ENCODE peak calls at places on chromosomes 13 and 19, in four cellular contexts. One of them, this sample, is unnamed.

GRCh38 chr19:42152876-42153275 is 20.6 kb upstream of the POU2F2 start:
- DNase-seq in WTC11: no peak
- DNase-seq in H1: no peak
- DNase-seq in K562: no peak
- DNase-seq in this sample: peak

GRCh38 chr13:47190696-47191095 is 293.8 kb upstream of the HTR2A start:
- DNase-seq in WTC11: no peak
- DNase-seq in H1: no peak
- DNase-seq in K562: no peak
- DNase-seq in this sample: no peak

GRCh38 chr19:30049226-30049625 is 107.2 kb downstream of the URI1 start:
- DNase-seq in WTC11: no peak
- DNase-seq in H1: no peak
- DNase-seq in K562: no peak
- DNase-seq in this sample: no peak

GRCh38 chr19:53308339-53308811 is 25.2 kb upstream of the ZNF845 start:
- DNase-seq in WTC11: peak
- DNase-seq in H1: peak
- DNase-seq in K562: peak
- DNase-seq in this sample: peak

GRCh38 chr19:50933640-50934039 is 19.2 kb downstream of the KLK5 start:
- DNase-seq in WTC11: no peak
- DNase-seq in H1: no peak
- DNase-seq in K562: no peak
- DNase-seq in this sample: no peak

GRCh38 chr13:30429235-30429634 is 6.9 kb downstream of the UBE2L5 start:
- DNase-seq in WTC11: no peak
- DNase-seq in H1: no peak
- DNase-seq in K562: no peak
- DNase-seq in this sample: no peak

GRCh38 chr13:99759163-99759552 is 212.4 kb downstream of the ZIC5 start:
- DNase-seq in WTC11: no peak
- DNase-seq in H1: no peak
- DNase-seq in K562: no peak
- DNase-seq in this sample: no peak

GRCh38 chr13:26255717-26256277 is 1.9 kb downstream of the CDK8 start:
- DNase-seq in WTC11: no peak
- DNase-seq in H1: no peak
- DNase-seq in K562: no peak
- DNase-seq in this sample: peak

GRCh38 chr19:7544626-7545025 is 9.1 kb downstream of the PNPLA6 start:
- DNase-seq in WTC11: no peak
- DNase-seq in H1: no peak
- DNase-seq in K562: no peak
- DNase-seq in this sample: no peak

GRCh38 chr13:104357174-104357573 is 1291.0 kb upstream of the SLC10A2 start:
- DNase-seq in WTC11: no peak
- DNase-seq in H1: no peak
- DNase-seq in K562: no peak
- DNase-seq in this sample: peak
- TF ChIP-seq TEAD4 in WTC11: no peak
- TF ChIP-seq TEAD4 in H1: no peak
- TF ChIP-seq TEAD4 in K562: no peak
- TF ChIP-seq TEAD4 in this sample: no peak

GRCh38 chr13:106354961-106355360 is 180.5 kb downstream of the EFNB2 start:
- DNase-seq in WTC11: no peak
- DNase-seq in H1: no peak
- DNase-seq in K562: no peak
- DNase-seq in this sample: no peak
- TF ChIP-seq TEAD4 in WTC11: no peak
- TF ChIP-seq TEAD4 in H1: no peak
- TF ChIP-seq TEAD4 in K562: no peak
- TF ChIP-seq TEAD4 in this sample: no peak

GRCh38 chr13:50891206-50891605 is 18.4 kb upstream of the RNASEH2B start:
- DNase-seq in WTC11: no peak
- DNase-seq in H1: no peak
- DNase-seq in K562: no peak
- DNase-seq in this sample: no peak
- TF ChIP-seq TEAD4 in WTC11: no peak
- TF ChIP-seq TEAD4 in H1: no peak
- TF ChIP-seq TEAD4 in K562: no peak
- TF ChIP-seq TEAD4 in this sample: no peak

GRCh38 chr19:45528744-45529453 is 21.6 kb downstream of the VASP start:
- DNase-seq in WTC11: peak
- DNase-seq in H1: peak
- DNase-seq in K562: peak
- DNase-seq in this sample: no peak
- TF ChIP-seq TEAD4 in WTC11: no peak
- TF ChIP-seq TEAD4 in H1: no peak
- TF ChIP-seq TEAD4 in K562: no peak
- TF ChIP-seq TEAD4 in this sample: no peak

GRCh38 chr13:113969973-113970611 is 3.8 kb downstream of the C13orf46 start:
- DNase-seq in WTC11: peak
- DNase-seq in H1: no peak
- DNase-seq in K562: no peak
- DNase-seq in this sample: no peak
- TF ChIP-seq TEAD4 in WTC11: no peak
- TF ChIP-seq TEAD4 in H1: no peak
- TF ChIP-seq TEAD4 in K562: no peak
- TF ChIP-seq TEAD4 in this sample: no peak

DNA sequence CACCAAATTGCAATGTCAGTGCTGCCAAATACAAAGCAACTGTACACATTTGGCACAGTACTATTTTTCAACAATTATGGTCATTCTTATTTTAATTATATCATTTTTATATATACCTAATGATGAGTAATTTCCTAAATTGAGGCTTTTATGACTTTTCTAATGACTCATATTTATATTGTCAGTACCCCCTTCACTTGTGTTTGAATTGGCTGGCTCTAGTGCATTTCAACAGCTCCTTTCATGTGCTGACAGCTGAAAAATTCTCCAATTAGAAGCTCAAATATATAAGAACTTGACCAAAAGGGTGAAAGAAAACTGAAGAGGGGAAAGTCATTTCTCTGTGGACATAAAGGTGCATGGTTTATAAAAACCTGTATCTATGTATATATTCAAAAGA is 263.3 kb downstream of the SLITRK1 start:
- DNase-seq in WTC11: no peak
- DNase-seq in H1: no peak
- DNase-seq in K562: no peak
- DNase-seq in this sample: no peak
- TF ChIP-seq TEAD4 in WTC11: no peak
- TF ChIP-seq TEAD4 in H1: no peak
- TF ChIP-seq TEAD4 in K562: no peak
- TF ChIP-seq TEAD4 in this sample: no peak

DNA sequence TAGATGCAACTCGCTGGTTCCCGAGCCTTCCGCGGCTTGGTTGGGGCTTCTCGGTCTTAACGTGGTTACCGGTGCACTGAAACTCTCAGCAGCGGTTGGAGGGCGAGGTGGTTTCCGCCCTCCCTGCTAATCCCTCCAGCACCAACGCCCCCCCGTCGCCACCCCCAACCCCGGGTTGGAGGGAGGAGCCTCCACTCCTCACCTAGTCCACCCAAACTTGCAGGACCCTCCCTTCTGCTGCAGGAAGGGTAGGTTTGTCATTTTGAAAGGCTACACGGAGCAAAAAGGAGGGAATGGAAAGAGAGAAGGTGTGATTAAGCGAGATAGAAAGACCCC is 465.0 kb downstream of the ITGBL1 start:
- DNase-seq in WTC11: peak
- DNase-seq in H1: no peak
- DNase-seq in K562: no peak
- DNase-seq in this sample: peak
- TF ChIP-seq TEAD4 in WTC11: no peak
- TF ChIP-seq TEAD4 in H1: no peak
- TF ChIP-seq TEAD4 in K562: no peak
- TF ChIP-seq TEAD4 in this sample: no peak

GRCh38 chr19:33420821-33421220 is 47.3 kb downstream of the CEBPG start:
- DNase-seq in WTC11: no peak
- DNase-seq in H1: no peak
- DNase-seq in K562: no peak
- DNase-seq in this sample: no peak
- TF ChIP-seq TEAD4 in WTC11: no peak
- TF ChIP-seq TEAD4 in H1: no peak
- TF ChIP-seq TEAD4 in K562: no peak
- TF ChIP-seq TEAD4 in this sample: no peak

This sample was measured in SK-N-SH.